ENCODE peak calls at places on chromosomes 12 and 14, in five cellular contexts. L is cardiac muscle cell, J is AG10803, O is astrocyte of the spinal cord, Q is GM12865. E is an unnamed sample.

GRCh38 chr14:67345583-67345982 is 14.0 kb downstream of the ATP6V1D start:
- DNase-seq in L (no peak), J (no peak), O (no peak), Q (no peak), E (no peak)

GRCh38 chr14:70257526-70257925 is 68.8 kb upstream of the SLC8A3 start:
- DNase-seq in L (peak; percentile 7), J (no peak), O (no peak), Q (peak; percentile 62), E (no peak)

GRCh38 chr12:27652174-27652763 is 44.0 kb upstream of the REP15 start:
- DNase-seq in L (peak; percentile 90), J (peak; percentile 80), O (peak; percentile 86), Q (peak; percentile 68), E (peak; percentile 92)

GRCh38 chr12:5665615-5666014 is 233.7 kb downstream of the NTF3 start:
- DNase-seq in L (no peak), J (peak; percentile 80), O (peak; percentile 35), Q (no peak), E (no peak)

GRCh38 chr14:43005807-43006206 is 1399.1 kb downstream of the LRFN5 start:
- DNase-seq in L (no peak), J (no peak), O (peak; percentile 9), Q (no peak), E (peak; percentile 42)

GRCh38 chr14:103628221-103628683 is 759 bp upstream of the KLC1 start:
- DNase-seq in L (peak; percentile 76), J (peak; percentile 79), O (peak; percentile 79), Q (peak; percentile 67), E (peak; percentile 71)

GRCh38 chr12:10739157-10740118 is 16.3 kb upstream of the YBX3 start:
- DNase-seq in L (no peak), J (no peak), O (no peak), Q (no peak), E (no peak)

GRCh38 chr12:86256169-86256568 is at the start of gene MGAT4C:
- DNase-seq in L (no peak), J (no peak), O (no peak), Q (no peak), E (no peak)

GRCh38 chr12:64332938-64333337 is 57.6 kb downstream of the C12orf56 start:
- DNase-seq in L (no peak), J (no peak), O (no peak), Q (no peak), E (no peak)

GRCh38 chr14:88613552-88614010 is 50.7 kb downstream of the ZC3H14 start:
- DNase-seq in L (peak; percentile 48), J (peak; percentile 29), O (peak; percentile 85), Q (peak; percentile 8), E (peak; percentile 44)

GRCh38 chr12:50786498-50787231 is 22.8 kb downstream of the ATF1 start:
- DNase-seq in L (peak; percentile 85), J (peak; percentile 97), O (peak; percentile 91), Q (no peak), E (peak; percentile 96)

DNA sequence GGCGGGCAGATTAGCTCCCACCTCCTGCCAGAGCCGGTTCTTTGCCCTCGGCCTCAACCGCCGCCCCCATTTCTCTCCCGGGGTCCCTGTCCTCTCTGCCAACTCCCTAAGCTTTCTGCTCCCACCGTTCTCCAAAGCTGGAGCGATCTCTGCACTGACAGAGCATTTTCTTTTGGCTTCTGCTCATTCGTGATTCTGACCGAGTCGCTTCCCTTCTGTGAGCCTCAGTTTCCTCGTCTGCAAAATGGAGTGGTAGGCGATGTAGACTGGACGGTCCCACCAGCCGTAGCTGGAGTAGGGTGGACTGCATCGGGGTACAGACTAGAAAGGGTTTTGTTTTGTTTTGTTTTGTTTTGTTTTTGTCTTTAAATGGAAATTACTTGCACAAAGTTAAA is 2.4 kb downstream of the VSX2 start:
- DNase-seq in L (no peak), J (no peak), O (no peak), Q (no peak), E (no peak)
- H3K4me3 ChIP-seq in L (peak overlapping the region; percentile 14), J (no peak overlapping the region), O (no peak overlapping the region), Q (no peak overlapping the region), E (no peak overlapping the region)

GRCh38 chr14:99751539-99752485 is 41.4 kb upstream of the EML1 start:
- DNase-seq in L (no peak), J (peak; percentile 43), O (peak; percentile 38), Q (no peak), E (no peak)

GRCh38 chr14:99750746-99751450 is 42.3 kb upstream of the EML1 start:
- DNase-seq in L (no peak), J (no peak), O (no peak), Q (no peak), E (no peak)

GRCh38 chr14:99749142-99749541 is 44.1 kb upstream of the EML1 start:
- DNase-seq in L (no peak), J (no peak), O (no peak), Q (no peak), E (no peak)

GRCh38 chr14:99748529-99748928 is 44.7 kb upstream of the EML1 start:
- DNase-seq in L (no peak), J (no peak), O (no peak), Q (no peak), E (no peak)

DNA sequence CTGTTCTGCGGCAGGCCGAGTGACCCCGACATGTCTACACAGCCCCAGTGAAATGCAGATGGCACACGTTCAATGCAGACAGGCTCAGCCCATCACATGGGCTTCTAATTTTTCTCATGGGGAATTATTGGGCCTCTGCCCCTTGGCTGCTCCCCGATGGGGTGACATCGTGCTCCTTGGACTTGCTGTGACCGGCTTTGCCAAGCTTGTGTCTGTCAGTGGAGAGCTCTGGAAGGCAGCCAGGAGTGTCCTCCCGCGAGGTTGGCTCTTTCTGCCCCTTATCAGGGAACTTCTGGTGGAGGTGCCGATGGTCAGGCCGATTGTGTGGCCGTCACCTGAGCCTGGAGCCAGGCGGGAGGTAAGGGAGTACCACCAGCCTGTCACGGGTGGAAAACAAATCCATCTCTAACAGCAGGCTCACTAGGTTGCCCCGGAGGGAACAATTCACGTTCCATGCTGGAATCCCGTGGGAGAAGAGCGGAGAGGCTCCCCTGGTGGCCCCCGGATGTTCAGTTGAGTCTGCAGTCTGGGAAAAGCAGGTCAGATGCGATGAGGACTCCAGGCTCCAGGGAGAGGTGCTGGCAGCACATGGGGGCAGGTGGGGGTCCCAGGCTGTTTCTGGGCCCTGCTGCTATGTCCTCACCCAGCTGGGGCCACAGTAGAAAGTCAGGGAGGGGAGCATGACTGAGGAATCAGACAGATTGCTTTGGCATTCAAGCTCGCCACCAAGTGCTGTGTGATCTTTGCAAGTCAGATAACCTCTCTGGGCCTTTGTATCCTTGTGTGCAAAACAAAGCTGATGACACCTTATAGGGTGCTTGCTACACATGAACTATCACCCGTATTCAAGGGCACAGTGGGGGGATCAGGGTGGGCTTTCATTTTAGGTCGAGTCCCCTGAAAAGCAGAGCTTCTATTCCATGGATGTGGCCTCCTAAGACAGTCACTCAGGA is 43.2 kb upstream of the EML1 start:
- DNase-seq in L (no peak), J (no peak), O (no peak), Q (no peak), E (no peak)
- H3K4me3 ChIP-seq in L (no peak overlapping the region), J (no peak overlapping the region), O (no peak overlapping the region), Q (no peak overlapping the region), E (no peak overlapping the region)

DNA sequence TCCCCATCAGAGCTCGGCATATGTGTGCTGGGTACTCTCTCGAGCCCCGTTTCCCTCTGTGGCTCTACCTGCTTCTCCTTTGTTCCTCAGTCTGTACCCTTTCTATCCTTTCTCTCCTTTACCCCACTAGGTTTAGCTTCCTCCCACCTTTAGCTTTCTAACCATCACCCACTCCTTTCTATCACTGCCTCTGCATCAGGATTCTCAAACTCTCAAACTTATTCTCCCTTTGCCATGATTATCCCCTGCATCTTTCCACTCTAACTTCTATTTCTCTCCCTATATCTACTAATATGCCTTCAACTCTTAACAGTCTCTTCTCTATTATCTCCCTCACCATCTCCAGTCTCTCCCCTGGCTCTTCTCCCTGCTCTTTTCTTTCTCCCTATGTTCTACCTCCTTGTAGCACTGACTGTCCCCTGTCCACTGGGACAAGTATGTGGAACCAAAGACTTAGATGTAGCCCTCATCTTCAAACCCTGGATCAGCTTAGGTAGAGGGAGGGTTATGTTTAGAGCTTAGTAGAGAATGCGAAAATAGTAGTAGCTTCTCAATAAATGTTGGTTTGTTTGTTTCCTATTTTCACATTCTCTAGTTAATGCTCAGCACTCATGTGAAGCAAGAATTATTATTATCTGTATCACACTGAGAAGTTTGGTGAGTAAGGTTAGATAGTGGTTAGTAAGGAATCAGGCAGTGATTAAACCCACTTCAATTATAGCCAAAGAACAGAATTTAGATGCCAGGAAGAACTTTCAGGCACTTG is 3.4 kb downstream of the GDF11 start:
- DNase-seq in L (peak; percentile 38), J (no peak), O (no peak), Q (no peak), E (no peak)
- H3K4me3 ChIP-seq in L (peak overlapping the region; percentile 53), J (no peak overlapping the region), O (no peak overlapping the region), Q (no peak overlapping the region), E (no peak overlapping the region)

GRCh38 chr14:105028251-105028927 is 7.5 kb upstream of the CDCA4 start:
- DNase-seq in L (no peak), J (peak; percentile 48), O (peak; percentile 37), Q (no peak), E (no peak)
- H3K4me3 ChIP-seq in L (no peak overlapping the region), J (no peak overlapping the region), O (no peak overlapping the region), Q (no peak overlapping the region), E (no peak overlapping the region)

GRCh38 chr12:47754126-47754525 is 4.6 kb downstream of the RAPGEF3 start:
- DNase-seq in L (no peak), J (no peak), O (no peak), Q (no peak), E (no peak)

GRCh38 chr12:47755655-47756562 is 2.8 kb downstream of the RAPGEF3 start:
- DNase-seq in L (no peak), J (no peak), O (no peak), Q (peak; percentile 86), E (no peak)

GRCh38 chr12:47752552-47752951 is 6.1 kb downstream of the RAPGEF3 start:
- DNase-seq in L (no peak), J (peak; percentile 81), O (no peak), Q (no peak), E (no peak)

GRCh38 chr12:47753021-47754001 is 5.4 kb downstream of the RAPGEF3 start:
- DNase-seq in L (peak; percentile 31), J (no peak), O (no peak), Q (peak; percentile 37), E (no peak)

DNA sequence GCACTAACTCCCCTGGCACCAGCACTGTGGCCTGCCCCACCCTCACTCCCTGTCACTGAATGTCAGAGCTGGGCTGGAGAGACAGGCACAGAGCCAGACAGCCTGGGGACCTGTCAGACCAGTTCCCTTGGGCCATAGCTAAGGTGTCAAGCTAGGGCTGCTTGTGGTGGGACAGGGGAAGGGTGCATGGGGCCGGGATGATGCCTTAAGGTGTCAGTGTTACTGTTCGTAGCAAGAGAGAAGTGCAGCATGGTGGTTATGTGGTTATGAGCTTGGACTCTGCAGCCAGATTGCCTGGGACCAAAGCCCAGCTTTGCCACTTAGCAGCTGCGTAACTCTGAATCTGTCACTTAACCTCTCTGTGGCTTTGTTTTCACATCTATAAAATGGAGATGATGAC is 3.8 kb downstream of the RAPGEF3 start:
- DNase-seq in L (no peak), J (no peak), O (no peak), Q (peak; percentile 66), E (no peak)
- H3K4me3 ChIP-seq in L (no peak overlapping the region), J (no peak overlapping the region), O (no peak overlapping the region), Q (peak overlapping the region; percentile 58), E (no peak overlapping the region)

GRCh38 chr12:57454566-57455373 is at the start of gene INHBE:
- DNase-seq in L (peak; percentile 89), J (peak; percentile 96), O (peak; percentile 89), Q (no peak), E (peak; percentile 73)
- H3K4me3 ChIP-seq in L (no peak within 1 kb of the TSS), J (peak within 1 kb of the TSS; percentile 42), O (peak within 1 kb of the TSS; percentile 14), Q (no peak within 1 kb of the TSS), E (no peak within 1 kb of the TSS)